ENCODE peak calls at places on chromosomes 3 and 15, in nine cellular contexts. One of them, this sample, is unnamed.
A peak's percentile ranks its signal among the peaks of the same experiment; 100 is the strongest.

GRCh38 chr3:99407257-99407656 is 231.1 kb upstream of the COL8A1 start:
- DNase-seq in Calu3: no peak
- DNase-seq in CD8-positive, alpha-beta T cell: no peak
- DNase-seq in head of caudate nucleus: no peak
- DNase-seq in GM12865: peak; percentile 63
- DNase-seq in lower leg skin: no peak
- DNase-seq in HFF-Myc: no peak
- DNase-seq in HCEC 1CT: no peak
- DNase-seq in PC-3: no peak
- DNase-seq in this sample: no peak

GRCh38 chr3:157810924-157811718 is 295.1 kb downstream of the SHOX2 start:
- DNase-seq in GM12865: no peak
- DNase-seq in head of caudate nucleus: no peak
- DNase-seq in PC-3: no peak
- DNase-seq in lower leg skin: no peak
- DNase-seq in HCEC 1CT: no peak
- DNase-seq in HFF-Myc: no peak
- DNase-seq in CD8-positive, alpha-beta T cell: no peak
- DNase-seq in Calu3: no peak
- DNase-seq in this sample: no peak

GRCh38 chr3:168168743-168169142 is 73.0 kb upstream of the GOLIM4 start:
- DNase-seq in PC-3: no peak
- DNase-seq in head of caudate nucleus: no peak
- DNase-seq in lower leg skin: no peak
- DNase-seq in Calu3: no peak
- DNase-seq in HFF-Myc: no peak
- DNase-seq in HCEC 1CT: no peak
- DNase-seq in CD8-positive, alpha-beta T cell: no peak
- DNase-seq in GM12865: no peak
- DNase-seq in this sample: no peak

GRCh38 chr3:151901282-151901945 is 28.0 kb downstream of the SUCNR1 start:
- DNase-seq in HFF-Myc: no peak
- DNase-seq in GM12865: no peak
- DNase-seq in HCEC 1CT: peak; percentile 39
- DNase-seq in head of caudate nucleus: no peak
- DNase-seq in CD8-positive, alpha-beta T cell: no peak
- DNase-seq in Calu3: no peak
- DNase-seq in lower leg skin: no peak
- DNase-seq in PC-3: peak; percentile 45
- DNase-seq in this sample: no peak

GRCh38 chr3:113754486-113755159 is 7.8 kb downstream of the ATP6V1A start:
- DNase-seq in CD8-positive, alpha-beta T cell: no peak
- DNase-seq in HCEC 1CT: no peak
- DNase-seq in GM12865: peak; percentile 31
- DNase-seq in head of caudate nucleus: no peak
- DNase-seq in HFF-Myc: no peak
- DNase-seq in Calu3: no peak
- DNase-seq in PC-3: no peak
- DNase-seq in lower leg skin: no peak
- DNase-seq in this sample: no peak

GRCh38 chr15:32903591-32903990 is 185.8 kb downstream of the GREM1 start:
- DNase-seq in HCEC 1CT: no peak
- DNase-seq in PC-3: no peak
- DNase-seq in GM12865: no peak
- DNase-seq in lower leg skin: no peak
- DNase-seq in Calu3: no peak
- DNase-seq in head of caudate nucleus: no peak
- DNase-seq in HFF-Myc: no peak
- DNase-seq in CD8-positive, alpha-beta T cell: no peak
- DNase-seq in this sample: no peak

GRCh38 chr15:58551084-58551763 is 119.4 kb downstream of the LIPC start:
- DNase-seq in lower leg skin: peak; percentile 73
- DNase-seq in CD8-positive, alpha-beta T cell: no peak
- DNase-seq in PC-3: no peak
- DNase-seq in GM12865: peak; percentile 64
- DNase-seq in Calu3: no peak
- DNase-seq in HCEC 1CT: no peak
- DNase-seq in head of caudate nucleus: no peak
- DNase-seq in HFF-Myc: no peak
- DNase-seq in this sample: no peak

GRCh38 chr3:156643729-156644389 is 30.5 kb upstream of the TIPARP start:
- DNase-seq in HCEC 1CT: no peak
- DNase-seq in CD8-positive, alpha-beta T cell: peak; percentile 13
- DNase-seq in Calu3: no peak
- DNase-seq in head of caudate nucleus: no peak
- DNase-seq in GM12865: peak; percentile 81
- DNase-seq in PC-3: no peak
- DNase-seq in HFF-Myc: no peak
- DNase-seq in lower leg skin: no peak
- DNase-seq in this sample: no peak

GRCh38 chr3:9387322-9387655 is 10.1 kb upstream of the SETD5 start:
- DNase-seq in HFF-Myc: no peak
- DNase-seq in PC-3: no peak
- DNase-seq in CD8-positive, alpha-beta T cell: no peak
- DNase-seq in lower leg skin: no peak
- DNase-seq in GM12865: no peak
- DNase-seq in head of caudate nucleus: no peak
- DNase-seq in HCEC 1CT: no peak
- DNase-seq in Calu3: no peak
- DNase-seq in this sample: no peak

GRCh38 chr15:46260937-46261336 is 626.1 kb downstream of the SQOR start:
- DNase-seq in GM12865: no peak
- DNase-seq in PC-3: peak; percentile 5
- DNase-seq in HFF-Myc: no peak
- DNase-seq in CD8-positive, alpha-beta T cell: no peak
- DNase-seq in HCEC 1CT: no peak
- DNase-seq in Calu3: peak; percentile 9
- DNase-seq in lower leg skin: no peak
- DNase-seq in head of caudate nucleus: no peak
- DNase-seq in this sample: no peak

GRCh38 chr3:146308682-146309081 is 57.8 kb upstream of the PLSCR4 start:
- DNase-seq in HFF-Myc: peak; percentile 33
- DNase-seq in GM12865: no peak
- DNase-seq in head of caudate nucleus: no peak
- DNase-seq in PC-3: peak; percentile 90
- DNase-seq in Calu3: no peak
- DNase-seq in lower leg skin: no peak
- DNase-seq in HCEC 1CT: peak; percentile 79
- DNase-seq in CD8-positive, alpha-beta T cell: no peak
- DNase-seq in this sample: no peak

GRCh38 chr3:148723591-148723990 is 25.9 kb downstream of the AGTR1 start:
- DNase-seq in Calu3: no peak
- DNase-seq in GM12865: no peak
- DNase-seq in CD8-positive, alpha-beta T cell: no peak
- DNase-seq in head of caudate nucleus: no peak
- DNase-seq in PC-3: peak; percentile 29
- DNase-seq in HFF-Myc: no peak
- DNase-seq in lower leg skin: no peak
- DNase-seq in HCEC 1CT: peak; percentile 88
- DNase-seq in this sample: no peak

GRCh38 chr3:187747506-187747905 is 2.2 kb upstream of the BCL6 start:
- DNase-seq in HFF-Myc: no peak
- DNase-seq in GM12865: no peak
- DNase-seq in head of caudate nucleus: no peak
- DNase-seq in HCEC 1CT: no peak
- DNase-seq in Calu3: no peak
- DNase-seq in CD8-positive, alpha-beta T cell: no peak
- DNase-seq in PC-3: no peak
- DNase-seq in lower leg skin: no peak
- DNase-seq in this sample: no peak

GRCh38 chr3:23135026-23135785 is 67.9 kb upstream of the UBE2E2 start:
- DNase-seq in CD8-positive, alpha-beta T cell: no peak
- DNase-seq in lower leg skin: no peak
- DNase-seq in HCEC 1CT: no peak
- DNase-seq in Calu3: no peak
- DNase-seq in GM12865: no peak
- DNase-seq in head of caudate nucleus: no peak
- DNase-seq in PC-3: no peak
- DNase-seq in HFF-Myc: no peak
- DNase-seq in this sample: no peak

This sample was measured in breast epithelium.